ENCODE peak calls at places on chromosomes 7 and 10, in ten cellular contexts. D is T-helper 2 cell, Q is HS-27A, Z is left cardiac atrium, H is A549, S is C1 segment of cervical spinal cord, C is nephron progenitor cell, A is cardiac muscle cell, K is Ammon's horn, F is Caki2. N is an unnamed sample.

GRCh38 chr10:110134917-110135316 is 72.5 kb upstream of the MXI1 start:
- DNase-seq in K (no peak), Z (no peak), H (no peak), D (no peak), Q (no peak), S (no peak), C (no peak), F (no peak), A (no peak), N (no peak)

GRCh38 chr7:139095194-139095659 is 14.3 kb downstream of the ZC3HAV1 start:
- DNase-seq in Q (no peak), A (no peak), K (no peak), F (no peak), D (peak; percentile 46), C (no peak), H (no peak), Z (no peak), S (no peak), N (peak; percentile 24)

GRCh38 chr10:103803941-103804340 is 51.4 kb downstream of the SH3PXD2A start:
- DNase-seq in D (no peak), Q (no peak), Z (no peak), S (no peak), C (no peak), F (no peak), K (no peak), H (no peak), A (no peak), N (no peak)

GRCh38 chr7:55048221-55048859 is 29.5 kb downstream of the EGFR start:
- DNase-seq in C (no peak), D (no peak), Q (no peak), A (no peak), S (no peak), F (no peak), H (no peak), K (no peak), Z (no peak), N (no peak)

GRCh38 chr10:30029164-30029889 is 30.1 kb downstream of the JCAD start:
- DNase-seq in K (no peak), D (no peak), S (no peak), F (no peak), Q (no peak), A (no peak), H (no peak), Z (no peak), C (no peak), N (no peak)

GRCh38 chr7:8131694-8132605 is 130.0 kb downstream of the ICA1 start:
- DNase-seq in F (no peak), C (no peak), Z (no peak), D (no peak), S (no peak), H (no peak), Q (no peak), K (no peak), A (no peak), N (no peak)

GRCh38 chr7:31883761-31884164 is 186.4 kb downstream of the PDE1C start:
- DNase-seq in D (no peak), H (no peak), F (no peak), Z (no peak), K (peak; percentile 86), S (no peak), A (no peak), Q (no peak), C (no peak), N (peak; percentile 69)

GRCh38 chr7:38461887-38462286 is 169.3 kb downstream of the AMPH start:
- DNase-seq in H (no peak), F (no peak), Q (no peak), A (no peak), Z (no peak), C (no peak), S (no peak), K (no peak), D (no peak), N (no peak)

GRCh38 chr7:5702876-5703571 is 78.4 kb downstream of the RNF216 start:
- DNase-seq in A (peak; percentile 53), Q (no peak), C (no peak), H (no peak), Z (no peak), S (peak; percentile 37), D (no peak), F (peak; percentile 46), K (peak; percentile 95), N (no peak)

GRCh38 chr10:73306171-73306708 is 52.4 kb downstream of the CFAP70 start:
- DNase-seq in K (no peak), C (no peak), F (no peak), D (no peak), H (no peak), A (no peak), Q (no peak), S (no peak), Z (no peak), N (no peak)

GRCh38 chr7:39754326-39755120 is 131.2 kb downstream of the RALA start:
- DNase-seq in A (no peak), S (no peak), K (no peak), C (peak; percentile 38), Z (peak; percentile 24), H (no peak), D (no peak), F (peak; percentile 64), Q (no peak), N (peak; percentile 14)

GRCh38 chr10:59839576-59839975 is 66.8 kb downstream of the CCDC6 start:
- DNase-seq in Q (no peak), A (no peak), C (no peak), Z (no peak), D (no peak), K (no peak), H (no peak), F (no peak), S (no peak), N (no peak)

GRCh38 chr10:49144021-49144720 is 10.3 kb upstream of the FAM170B start:
- DNase-seq in H (no peak), A (no peak), Z (no peak), D (no peak), F (no peak), C (no peak), Q (no peak), K (no peak), S (no peak), N (no peak)

N was measured in lung microvascular endothelial cell.